ENCODE peak calls at places on chromosome 16, in four cellular contexts. V is ovary, W is tibial nerve, B is IMR-90. L is an unnamed sample.

GRCh38 chr16:75340715-75341500 is 89.5 kb upstream of the BCAR1 start:
- DNase-seq in V (no peak), W (no peak), B (peak; percentile 43), L (no peak)

GRCh38 chr16:75085556-75085955 is 31.0 kb downstream of the LDHD start:
- DNase-seq in V (no peak), W (no peak), B (no peak), L (no peak)

GRCh38 chr16:71537643-71538042 is 11.4 kb downstream of the CHST4 start:
- DNase-seq in V (no peak), W (no peak), B (peak; percentile 41), L (peak; percentile 32)

GRCh38 chr16:84367750-84368320 is 503 bp upstream of the ATP2C2 start:
- DNase-seq in V (no peak), W (no peak), B (no peak), L (peak; percentile 68)

GRCh38 chr16:57092786-57093301 is 461 bp downstream of the CPNE2 start:
- DNase-seq in V (peak; percentile 63), W (no peak), B (no peak), L (peak; percentile 46)

GRCh38 chr16:85753976-85754375 is 3.1 kb upstream of the C16orf74 start:
- DNase-seq in V (no peak), W (no peak), B (no peak), L (peak; percentile 54)

GRCh38 chr16:30927789-30928378 is 4.5 kb downstream of the FBXL19 start:
- DNase-seq in V (peak; percentile 69), W (no peak), B (peak; percentile 25), L (peak; percentile 47)

GRCh38 chr16:30104492-30104891 is 8.5 kb upstream of the YPEL3 start:
- DNase-seq in V (no peak), W (no peak), B (no peak), L (no peak)

GRCh38 chr16:53872248-53873221 is 168.6 kb downstream of the FTO start:
- DNase-seq in V (no peak), W (no peak), B (peak; percentile 93), L (no peak)

GRCh38 chr16:24344791-24345190 is 88.7 kb downstream of the CACNG3 start:
- DNase-seq in V (no peak), W (no peak), B (no peak), L (no peak)
- H3K4me3 ChIP-seq in V (no peak overlapping the region), W (no peak overlapping the region), B (no peak overlapping the region), L (no peak overlapping the region)

DNA sequence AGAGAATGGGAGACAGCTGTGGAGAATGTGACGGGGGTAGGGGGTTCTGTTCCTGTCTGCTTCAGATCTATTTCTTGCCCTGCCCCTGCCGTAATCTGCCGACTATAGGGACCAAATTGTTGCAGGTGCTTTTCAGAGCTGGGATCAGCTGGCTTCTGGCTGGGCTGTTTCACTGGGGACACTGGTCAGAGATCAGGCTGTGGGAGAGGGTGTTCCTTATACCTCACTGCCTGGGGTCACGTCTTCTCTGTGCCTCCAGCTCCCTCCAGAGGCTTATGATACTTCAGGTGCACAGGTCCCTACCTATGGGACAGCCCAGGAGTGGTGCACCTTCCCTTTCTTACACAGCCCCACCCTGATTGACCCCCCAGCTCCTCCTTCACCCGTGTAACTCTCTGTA is 514.9 kb upstream of the GOT2 start:
- DNase-seq in V (no peak), W (no peak), B (no peak), L (peak; percentile 1)
- H3K4me1 ChIP-seq in V (no peaks in the 10 kb centered on the region), W (no peaks in the 10 kb centered on the region), B (no peaks in the 10 kb centered on the region), L (no peaks in the 10 kb centered on the region)

GRCh38 chr16:35186045-35186759 is 1726.8 kb downstream of the TP53TG3F start:
- DNase-seq in V (no peak), W (no peak), B (no peak), L (no peak)

GRCh38 chr16:35182943-35183550 is 1723.6 kb downstream of the TP53TG3F start:
- DNase-seq in V (no peak), W (no peak), B (no peak), L (no peak)

GRCh38 chr16:35184356-35184870 is 1725.0 kb downstream of the TP53TG3F start:
- DNase-seq in V (no peak), W (no peak), B (no peak), L (no peak)

GRCh38 chr16:35187665-35188225 is 1728.3 kb downstream of the TP53TG3F start:
- DNase-seq in V (no peak), W (no peak), B (no peak), L (no peak)

DNA sequence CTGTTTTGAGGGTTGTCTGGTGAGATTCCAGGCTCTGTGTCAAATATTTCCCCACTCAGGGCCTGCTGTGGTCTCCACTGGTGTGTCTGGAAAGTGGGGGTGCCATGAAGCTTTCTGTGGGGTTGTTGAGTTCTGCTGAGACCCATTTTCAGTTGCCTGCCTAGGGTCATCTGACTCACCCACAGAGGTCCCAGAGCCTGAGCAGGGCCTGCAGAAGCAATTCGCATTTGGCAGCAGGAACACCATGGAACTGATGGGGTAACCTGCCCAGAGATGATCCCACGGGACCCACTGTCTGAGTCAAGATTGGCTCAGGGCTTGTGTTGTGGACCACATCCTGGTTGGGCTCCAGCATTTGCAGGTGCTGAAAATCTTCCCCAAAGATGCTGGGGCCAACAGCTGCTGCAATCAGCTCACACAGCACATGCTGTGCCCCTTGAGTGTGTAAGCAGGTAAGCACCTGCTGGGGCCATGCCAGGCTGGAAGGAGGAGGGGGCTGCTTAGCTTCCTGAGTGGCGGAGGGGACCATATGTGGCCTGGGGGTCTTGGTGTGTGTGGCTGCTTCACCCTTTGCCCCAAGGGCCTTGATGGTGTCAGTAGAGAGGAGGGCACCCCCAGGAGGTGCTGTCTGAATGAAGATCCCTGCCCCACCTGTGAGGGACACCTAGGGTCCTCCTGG is 1726.1 kb downstream of the TP53TG3F start:
- DNase-seq in V (no peak), W (no peak), B (no peak), L (no peak)
- TF ChIP-seq POLR2A in V (no peak), W (no peak), B (no peak), L (no peak)

GRCh38 chr16:19785512-19786130 is 67.5 kb downstream of the IQCK start:
- DNase-seq in V (peak; percentile 52), W (peak; percentile 2), B (no peak), L (no peak)
- H3K4me3 ChIP-seq in V (peak overlapping the region; percentile 8), W (peak overlapping the region; percentile 16), B (no peak overlapping the region), L (no peak overlapping the region)

DNA sequence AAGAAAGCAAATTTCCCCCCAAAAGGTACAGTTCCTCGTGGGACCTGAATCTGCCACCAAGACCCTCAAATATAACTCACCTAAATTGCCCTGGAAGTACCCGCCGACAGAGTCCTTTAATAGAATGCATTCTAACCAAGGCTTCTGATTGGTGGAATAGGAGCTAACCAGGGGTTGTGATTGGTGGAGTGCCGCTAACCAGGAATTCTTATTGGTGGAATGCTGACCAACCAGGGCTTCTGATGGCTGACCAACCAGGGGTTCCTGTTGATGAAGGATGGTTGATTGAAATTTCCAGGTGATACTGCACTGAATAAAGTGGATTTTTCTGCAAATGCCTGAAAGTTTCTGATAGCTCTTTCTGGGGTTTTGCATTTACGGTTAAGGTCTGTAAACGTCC is 6.5 kb downstream of the TFAP4 start:
- DNase-seq in V (no peak), W (no peak), B (no peak), L (no peak)
- H3K4me1 ChIP-seq in V (peaks cover 18% of the 10 kb centered on the region), W (peaks cover 14% of the 10 kb centered on the region), B (peaks cover 13% of the 10 kb centered on the region), L (peaks cover 8% of the 10 kb centered on the region)

DNA sequence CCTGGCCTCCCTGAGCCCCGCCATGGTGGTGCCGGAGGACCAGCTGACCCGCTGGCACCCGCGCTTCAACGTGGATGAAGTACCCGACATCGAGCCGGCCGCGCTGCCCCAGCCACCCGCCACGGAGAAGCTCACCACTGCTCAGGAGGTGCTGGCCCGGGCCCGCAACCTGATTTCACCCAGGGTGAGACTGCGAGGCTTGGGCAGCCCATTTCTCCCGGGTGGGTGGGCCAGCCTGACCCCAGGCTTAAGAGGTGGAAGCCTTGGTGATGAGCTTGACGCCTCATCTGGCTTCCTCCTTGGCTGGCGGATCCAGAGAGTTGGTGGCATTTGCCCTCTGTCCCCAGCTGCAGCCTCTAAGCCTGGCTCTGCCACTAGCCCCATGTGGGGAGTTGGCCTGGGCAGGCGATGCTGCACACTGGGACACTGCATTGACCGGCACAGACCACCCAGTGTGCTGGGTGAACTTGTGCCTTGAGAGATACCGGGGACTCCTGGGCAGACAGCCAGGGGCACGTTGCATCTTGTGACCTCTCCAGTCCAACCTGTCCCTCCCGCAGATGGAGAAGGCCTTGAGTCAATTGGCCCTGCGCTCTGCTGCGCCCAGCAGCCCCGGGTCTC is 3.0 kb downstream of the CDT1 start:
- DNase-seq in V (no peak), W (no peak), B (no peak), L (no peak)
- TF ChIP-seq POLR2A in V (no peak), W (no peak), B (no peak), L (no peak)

GRCh38 chr16:20074089-20074956 is 633 bp upstream of the GPR139 start:
- DNase-seq in V (no peak), W (no peak), B (no peak), L (no peak)
- H3K4me3 ChIP-seq in V (no peak overlapping the region), W (no peak overlapping the region), B (no peak overlapping the region), L (no peak overlapping the region)

GRCh38 chr16:9092282-9092962 is 978 bp downstream of the HAPSTR1 start:
- DNase-seq in V (peak; percentile 62), W (no peak), B (no peak), L (peak; percentile 40)

GRCh38 chr16:9095171-9095570 is 3.7 kb downstream of the HAPSTR1 start:
- DNase-seq in V (no peak), W (no peak), B (no peak), L (no peak)

GRCh38 chr16:9092963-9093477 is 1.6 kb downstream of the HAPSTR1 start:
- DNase-seq in V (peak; percentile 33), W (peak; percentile 24), B (no peak), L (peak; percentile 42)

GRCh38 chr16:9095998-9096397 is 4.6 kb downstream of the HAPSTR1 start:
- DNase-seq in V (no peak), W (no peak), B (no peak), L (no peak)

GRCh38 chr16:9094008-9094846 is 2.8 kb downstream of the HAPSTR1 start:
- DNase-seq in V (no peak), W (no peak), B (no peak), L (no peak)
- H3K4me1 ChIP-seq in V (peaks cover 20% of the 10 kb centered on the region), W (peaks cover 56% of the 10 kb centered on the region), B (peaks cover 9% of the 10 kb centered on the region), L (peaks cover 60% of the 10 kb centered on the region)

DNA sequence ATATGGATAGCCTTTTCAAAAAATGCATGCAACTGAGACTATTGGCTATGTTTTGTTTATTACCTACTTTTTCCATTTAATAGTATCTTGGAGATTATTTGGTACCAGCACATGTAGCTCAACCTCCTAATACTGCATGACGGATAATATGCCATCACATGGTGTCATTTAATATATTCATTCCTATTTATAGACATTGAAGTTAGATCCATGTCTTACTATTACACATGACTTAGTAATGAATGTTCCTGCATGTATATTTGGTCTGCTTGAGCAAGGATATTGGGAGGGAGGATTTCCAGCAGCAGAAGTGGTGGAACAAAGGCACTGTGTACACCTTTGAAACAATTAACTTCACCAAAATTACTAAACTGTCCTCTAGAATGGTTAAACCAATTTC is 561.3 kb downstream of the WWOX start:
- DNase-seq in V (no peak), W (no peak), B (no peak), L (no peak)
- TF ChIP-seq POLR2A in V (no peak), W (no peak), B (no peak), L (no peak)